ENCODE peak calls at places on chromosomes 13 and 19, in seven cellular contexts. F, J, K, Q, W, N and P are unnamed samples.

GRCh38 chr19:51431124-51431523 is 13.7 kb upstream of the SIGLEC10 start:
- ATAC-seq in F (no peak), J (no peak), K (no peak), Q (no peak), W (no peak), N (no peak), P (no peak)

GRCh38 chr19:31334101-31334848 is 15.0 kb downstream of the TSHZ3 start:
- ATAC-seq in F (no peak), J (no peak), K (no peak), Q (no peak), W (no peak), N (no peak), P (no peak)

GRCh38 chr13:34346626-34347025 is 528.7 kb downstream of the RFC3 start:
- ATAC-seq in F (no peak), J (no peak), K (no peak), Q (no peak), W (no peak), N (no peak), P (no peak)

GRCh38 chr13:23755040-23755439 is 134.2 kb downstream of the MIPEP start:
- ATAC-seq in F (no peak), J (no peak), K (no peak), Q (no peak), W (no peak), N (no peak), P (no peak)

GRCh38 chr19:30312582-30313352 is 59.4 kb upstream of the ZNF536 start:
- ATAC-seq in F (peak), J (no peak), K (no peak), Q (no peak), W (no peak), N (no peak), P (no peak)

GRCh38 chr13:94710881-94711560 is 1.3 kb downstream of the SOX21 start:
- ATAC-seq in F (peak), J (no peak), K (no peak), Q (no peak), W (peak), N (no peak), P (peak)

GRCh38 chr19:44955500-44956439 is 590 bp downstream of the CLPTM1 start:
- ATAC-seq in F (peak), J (no peak), K (no peak), Q (peak), W (peak), N (peak), P (peak)

GRCh38 chr13:75643693-75644092 is 7.6 kb downstream of the LMO7 start:
- ATAC-seq in F (no peak), J (no peak), K (no peak), Q (no peak), W (no peak), N (no peak), P (no peak)

GRCh38 chr19:5436948-5437306 is 18.3 kb upstream of the ZNRF4 start:
- ATAC-seq in F (peak), J (no peak), K (no peak), Q (no peak), W (no peak), N (no peak), P (no peak)

GRCh38 chr19:8585894-8586750 is 8.9 kb upstream of the MYO1F start:
- ATAC-seq in F (peak), J (no peak), K (no peak), Q (peak), W (peak), N (peak), P (peak)